ENCODE peak calls at places on chromosome 21, in nine cellular contexts. Z is fibroblast of lung, V is AG04450, O is transverse colon, A is right cardiac atrium, D is K562, Q is kidney, W is small intestine, X is body of pancreas. M is an unnamed sample.

GRCh38 chr21:31334648-31335121 is 9.4 kb downstream of the TIAM1 start:
- DNase-seq in Z (no peak), V (no peak), O (no peak), A (no peak), D (no peak), Q (no peak), W (no peak), X (peak; percentile 41), M (no peak)

GRCh38 chr21:39096754-39097153 is 86.5 kb downstream of the PSMG1 start:
- DNase-seq in Z (no peak), V (no peak), O (no peak), A (no peak), D (no peak), Q (no peak), W (no peak), X (no peak), M (no peak)

GRCh38 chr21:32132911-32133310 is 145.9 kb downstream of the MIS18A start:
- DNase-seq in Z (no peak), V (no peak), O (no peak), A (no peak), D (no peak), Q (no peak), W (no peak), X (no peak), M (no peak)

GRCh38 chr21:36990508-36991205 is 15.8 kb upstream of the RIPPLY3 start:
- DNase-seq in Z (no peak), V (no peak), O (no peak), A (no peak), D (no peak), Q (no peak), W (no peak), X (no peak), M (no peak)

GRCh38 chr21:36419241-36419640 is 34.0 kb downstream of the CHAF1B start:
- DNase-seq in Z (no peak), V (no peak), O (no peak), A (no peak), D (no peak), Q (no peak), W (no peak), X (no peak), M (no peak)

GRCh38 chr21:38269567-38269917 is 12.8 kb downstream of the KCNJ15 start:
- DNase-seq in Z (no peak), V (no peak), O (no peak), A (no peak), D (no peak), Q (no peak), W (no peak), X (no peak), M (no peak)

GRCh38 chr21:36388835-36389234 is 3.6 kb downstream of the CHAF1B start:
- DNase-seq in Z (peak; percentile 35), V (no peak), O (no peak), A (no peak), D (no peak), Q (no peak), W (no peak), X (peak; percentile 53), M (no peak)

GRCh38 chr21:14880922-14881321 is 183.9 kb downstream of the NRIP1 start:
- DNase-seq in Z (peak; percentile 32), V (no peak), O (no peak), A (no peak), D (no peak), Q (no peak), W (no peak), X (no peak), M (no peak)

GRCh38 chr21:15028186-15028585 is 36.6 kb downstream of the NRIP1 start:
- DNase-seq in Z (no peak), V (no peak), O (no peak), A (no peak), D (no peak), Q (no peak), W (no peak), X (no peak), M (no peak)

GRCh38 chr21:31660134-31660565 is 657 bp downstream of the SOD1 start:
- DNase-seq in Z (peak; percentile 30), V (no peak), O (peak; percentile 61), A (no peak), D (no peak), Q (peak; percentile 84), W (peak; percentile 35), X (no peak), M (no peak)

GRCh38 chr21:15730484-15731242 is 881 bp downstream of the USP25 start:
- DNase-seq in Z (peak; percentile 16), V (no peak), O (no peak), A (no peak), D (no peak), Q (no peak), W (peak; percentile 31), X (no peak), M (peak; percentile 13)

GRCh38 chr21:38293113-38293512 is 36.3 kb downstream of the KCNJ15 start:
- DNase-seq in Z (no peak), V (no peak), O (peak; percentile 25), A (no peak), D (no peak), Q (peak; percentile 88), W (no peak), X (no peak), M (no peak)

GRCh38 chr21:39670741-39671140 is 58.0 kb downstream of the B3GALT5 start:
- DNase-seq in Z (no peak), V (no peak), O (no peak), A (no peak), D (no peak), Q (no peak), W (no peak), X (no peak), M (no peak)

GRCh38 chr21:16084776-16085364 is 355.1 kb downstream of the USP25 start:
- DNase-seq in Z (peak; percentile 82), V (no peak), O (no peak), A (peak; percentile 71), D (no peak), Q (no peak), W (no peak), X (peak; percentile 40), M (peak; percentile 61)

GRCh38 chr21:39321424-39321823 is 8.0 kb upstream of the BRWD1 start:
- DNase-seq in Z (no peak), V (no peak), O (no peak), A (no peak), D (no peak), Q (no peak), W (no peak), X (no peak), M (no peak)

GRCh38 chr21:17045214-17045835 is 467.5 kb upstream of the CXADR start:
- DNase-seq in Z (peak; percentile 62), V (peak; percentile 4), O (no peak), A (no peak), D (no peak), Q (no peak), W (no peak), X (no peak), M (no peak)

GRCh38 chr21:36929622-36930021 is 36.8 kb downstream of the HLCS start:
- DNase-seq in Z (no peak), V (no peak), O (no peak), A (no peak), D (no peak), Q (peak; percentile 72), W (peak; percentile 20), X (peak; percentile 74), M (no peak)

GRCh38 chr21:16587141-16587570 is 857.4 kb downstream of the USP25 start:
- DNase-seq in Z (peak; percentile 77), V (peak; percentile 32), O (peak; percentile 60), A (peak; percentile 36), D (no peak), Q (no peak), W (no peak), X (peak; percentile 77), M (peak; percentile 33)

GRCh38 chr21:38965910-38966504 is 160.3 kb downstream of the ETS2 start:
- DNase-seq in Z (peak; percentile 75), V (no peak), O (peak; percentile 80), A (no peak), D (peak; percentile 89), Q (peak; percentile 82), W (peak; percentile 96), X (peak; percentile 87), M (no peak)

GRCh38 chr21:39134288-39134810 is 48.9 kb downstream of the PSMG1 start:
- DNase-seq in Z (no peak), V (no peak), O (no peak), A (no peak), D (no peak), Q (no peak), W (no peak), X (no peak), M (no peak)

GRCh38 chr21:42234026-42234425 is 15.1 kb downstream of the ABCG1 start:
- DNase-seq in Z (no peak), V (no peak), O (no peak), A (no peak), D (no peak), Q (peak; percentile 53), W (peak; percentile 30), X (no peak), M (no peak)
- H3K4me3 ChIP-seq in Z (no peak overlapping the region), V (no peak overlapping the region), O (peak overlapping the region; percentile 34), A (peak overlapping the region; percentile 48), D (no peak overlapping the region), Q (no peak overlapping the region), W (no peak overlapping the region), X (no peak overlapping the region), M (peak overlapping the region; percentile 69)

GRCh38 chr21:35343046-35343816 is 294.1 kb upstream of the RUNX1 start:
- DNase-seq in Z (no peak), V (no peak), O (no peak), A (no peak), D (peak; percentile 46), Q (no peak), W (no peak), X (no peak), M (no peak)
- H3K4me3 ChIP-seq in Z (no peak overlapping the region), V (no peak overlapping the region), O (no peak overlapping the region), A (no peak overlapping the region), D (no peak overlapping the region), Q (no peak overlapping the region), W (no peak overlapping the region), X (no peak overlapping the region), M (no peak overlapping the region)

DNA sequence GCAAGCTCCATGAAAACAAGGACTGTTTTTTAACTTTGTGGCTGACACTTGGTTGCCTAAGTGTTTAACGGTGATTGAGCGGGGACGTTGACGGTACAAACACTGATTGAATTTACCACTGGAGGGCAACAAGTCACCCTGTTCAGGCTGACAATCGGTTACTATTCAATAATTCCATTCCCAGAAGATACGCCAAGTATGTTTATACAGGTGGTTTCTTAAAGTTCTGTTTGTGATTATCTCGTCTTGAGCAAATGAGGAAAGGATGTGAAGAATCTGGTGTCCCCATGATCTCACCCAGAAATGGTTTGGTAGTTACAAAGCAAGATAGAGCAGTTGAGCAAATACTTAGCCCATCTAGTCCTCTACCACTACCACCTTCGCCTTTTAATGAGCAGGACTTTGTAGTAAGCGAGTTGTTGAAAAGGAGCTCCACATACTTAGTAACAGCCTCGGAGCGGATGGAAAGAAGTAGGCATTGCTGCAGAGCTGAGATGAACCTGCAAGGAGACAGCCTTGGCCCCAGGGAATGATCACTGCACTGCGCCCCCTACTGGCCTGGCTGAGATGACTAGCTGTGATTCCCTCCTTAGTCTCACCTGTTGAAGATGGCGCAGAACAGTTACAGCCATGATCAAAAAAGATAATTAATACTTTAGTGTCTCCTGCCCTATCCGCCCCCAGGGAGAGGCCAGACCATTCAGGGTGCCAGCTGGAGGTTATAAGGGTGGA is 36.3 kb downstream of the IFNAR1 start:
- DNase-seq in Z (peak; percentile 56), V (no peak), O (peak; percentile 89), A (peak; percentile 70), D (peak; percentile 87), Q (peak; percentile 87), W (peak; percentile 83), X (peak; percentile 76), M (peak; percentile 77)
- H3K4me3 ChIP-seq in Z (no peak overlapping the region), V (no peak overlapping the region), O (peak overlapping the region; percentile 0), A (peak overlapping the region; percentile 54), D (peak overlapping the region; percentile 23), Q (no peak overlapping the region), W (no peak overlapping the region), X (no peak overlapping the region), M (peak overlapping the region; percentile 44)

GRCh38 chr21:45404726-45405270 is at the start of gene COL18A1:
- DNase-seq in Z (peak; percentile 56), V (no peak), O (peak; percentile 29), A (peak; percentile 85), D (peak; percentile 94), Q (peak; percentile 94), W (no peak), X (peak; percentile 70), M (peak; percentile 82)
- H3K4me3 ChIP-seq in Z (peak within 1 kb of the TSS; percentile 57), V (peak within 1 kb of the TSS; percentile 62), O (peak within 1 kb of the TSS; percentile 33), A (peak within 1 kb of the TSS; percentile 80), D (peak within 1 kb of the TSS; percentile 51), Q (peak within 1 kb of the TSS; percentile 65), W (peak within 1 kb of the TSS; percentile 38), X (no peak within 1 kb of the TSS), M (peak within 1 kb of the TSS; percentile 65)